ENCODE peak calls at places on chromosomes 2 and 18, in four cellular contexts. Y is WTC11, K is GM12878, I is K562. P is an unnamed sample.

GRCh38 chr2:12456293-12457151 is 260.2 kb upstream of the TRIB2 start:
- DNase-seq in K (peak; percentile 3), I (peak; percentile 90), Y (peak; percentile 20), P (peak; percentile 95)

GRCh38 chr2:187553908-187554703 is at the start of gene TFPI:
- DNase-seq in K (no peak), I (peak; percentile 74), Y (no peak), P (peak; percentile 64)

GRCh38 chr18:45250479-45250878 is 364.8 kb upstream of the SLC14A2 start:
- DNase-seq in K (no peak), Y (no peak), I (no peak), P (no peak)

GRCh38 chr2:232611559-232612218 is 21.7 kb upstream of the EFHD1 start:
- DNase-seq in I (peak; percentile 62), K (no peak), Y (peak; percentile 86), P (peak; percentile 61)

GRCh38 chr2:217958206-217958888 is 44.4 kb downstream of the TNS1 start:
- DNase-seq in K (no peak), Y (no peak), I (no peak), P (no peak)

GRCh38 chr2:172168917-172169346 is 66.2 kb upstream of the DLX2 start:
- DNase-seq in K (no peak), Y (no peak), I (no peak), P (no peak)

GRCh38 chr2:202267495-202267894 is 1.9 kb downstream of the NOP58 start:
- DNase-seq in K (no peak), Y (no peak), I (peak; percentile 11), P (no peak)

GRCh38 chr2:224734949-224735348 is 18.8 kb upstream of the CCDC195 start:
- DNase-seq in I (no peak), K (no peak), Y (no peak), P (no peak)

GRCh38 chr18:53991202-53991601 is 233.3 kb downstream of the MBD2 start:
- DNase-seq in I (no peak), Y (no peak), K (no peak), P (peak; percentile 33)

GRCh38 chr2:100703213-100703612 is 116.7 kb upstream of the NPAS2 start:
- DNase-seq in I (no peak), Y (no peak), K (no peak), P (no peak)

GRCh38 chr2:10235909-10236550 is 66.7 kb upstream of the HPCAL1 start:
- DNase-seq in Y (no peak), K (no peak), I (no peak), P (no peak)

GRCh38 chr2:129758461-129759185 is 220.8 kb upstream of the RAB6C start:
- DNase-seq in Y (no peak), I (no peak), K (no peak), P (no peak)

GRCh38 chr2:129762386-129763189 is 216.9 kb upstream of the RAB6C start:
- DNase-seq in K (no peak), Y (no peak), I (no peak), P (no peak)

GRCh38 chr2:129761569-129762021 is 217.9 kb upstream of the RAB6C start:
- DNase-seq in K (no peak), I (no peak), Y (no peak), P (no peak)

GRCh38 chr2:129759186-129760010 is 220.1 kb upstream of the RAB6C start:
- DNase-seq in I (no peak), Y (no peak), K (no peak), P (no peak)

GRCh38 chr2:129760669-129761068 is 218.8 kb upstream of the RAB6C start:
- DNase-seq in K (no peak), Y (no peak), I (no peak), P (no peak)
- TF ChIP-seq CBFB in K (no peak), Y (no peak), I (no peak), P (no peak)

GRCh38 chr2:159617080-159617479 is 732 bp upstream of the BAZ2B start:
- DNase-seq in Y (no peak), I (no peak), K (no peak), P (no peak)
- TF ChIP-seq CBFB in Y (no peak), I (no peak), K (no peak), P (no peak)

GRCh38 chr2:208266641-208267335 is 733 bp downstream of the PIKFYVE start:
- DNase-seq in I (no peak), Y (no peak), K (no peak), P (no peak)
- TF ChIP-seq CBFB in I (no peak), Y (no peak), K (no peak), P (no peak)

DNA sequence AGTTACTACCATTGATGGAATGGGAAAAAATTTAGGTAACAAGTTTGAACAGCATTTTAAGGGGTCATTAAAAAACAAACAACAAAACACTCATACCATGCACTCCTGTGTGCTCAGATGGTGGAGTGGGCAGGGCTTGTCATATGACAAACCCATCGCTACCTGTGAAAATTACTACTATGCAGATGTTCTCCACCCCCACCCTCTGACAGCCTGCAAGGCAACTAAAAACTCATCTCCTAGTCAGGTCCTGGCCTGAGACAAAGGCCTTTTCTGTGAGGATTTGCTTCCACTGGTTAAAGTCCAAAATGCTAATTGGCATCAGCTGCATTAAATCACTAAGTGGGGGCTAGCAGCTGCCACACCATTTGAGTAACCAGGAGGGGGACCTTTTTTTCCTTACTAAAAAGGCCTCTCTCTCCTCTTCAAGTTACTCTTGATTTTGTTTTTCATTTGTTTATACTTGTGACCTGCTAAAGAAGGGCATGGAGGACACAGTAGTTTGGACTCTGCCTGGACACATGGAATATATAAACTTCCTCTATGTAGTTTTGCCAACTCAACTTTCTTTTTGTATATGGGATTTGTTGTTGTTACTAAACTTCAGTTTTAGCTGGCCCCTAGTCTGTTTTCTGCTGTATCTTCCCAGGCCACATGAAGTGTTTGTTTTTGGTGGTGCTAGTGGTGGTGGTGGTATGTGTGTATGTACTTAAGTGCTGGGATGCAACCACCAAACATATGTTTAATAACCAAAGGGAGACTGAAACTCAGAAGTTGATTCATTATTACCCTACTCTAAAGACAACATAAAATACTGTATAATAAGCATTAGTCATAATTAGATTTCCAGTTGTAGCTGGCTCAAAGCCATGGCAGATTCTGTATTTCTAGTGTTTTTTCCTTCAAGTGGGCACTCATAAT is 121.3 kb downstream of the MAP4K4 start:
- DNase-seq in K (no peak), Y (no peak), I (no peak), P (peak; percentile 84)
- TF ChIP-seq CBFB in K (no peak), Y (no peak), I (no peak), P (no peak)

DNA sequence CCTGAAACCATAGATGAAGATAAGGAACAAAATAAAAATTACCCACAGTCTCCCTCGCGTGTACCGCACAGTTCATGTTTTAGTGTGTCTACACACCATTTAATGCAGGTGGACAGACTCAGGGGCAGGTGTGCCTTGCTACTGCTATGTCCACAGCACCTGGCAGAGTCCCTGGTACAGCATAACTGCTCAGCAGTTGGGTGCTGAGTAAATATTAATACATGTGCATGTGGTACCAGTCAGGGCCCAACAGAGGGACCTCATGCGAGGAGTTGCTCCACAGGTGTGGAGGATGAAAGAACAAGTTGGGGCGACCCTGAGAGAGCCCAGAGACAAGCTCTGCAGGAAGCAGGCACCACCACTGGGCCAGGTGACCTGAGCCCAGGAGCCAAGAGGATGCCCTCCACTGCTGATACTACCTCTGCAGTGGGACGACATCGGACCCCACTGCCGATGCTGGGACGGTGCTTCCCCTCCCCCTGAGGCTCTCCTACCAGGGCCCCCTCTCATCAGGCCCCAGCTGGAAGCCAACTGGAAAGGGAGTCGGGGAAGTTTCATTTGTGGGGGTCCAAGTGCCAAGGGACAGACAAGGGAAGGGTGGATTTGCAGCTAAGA is 100.8 kb downstream of the NEDD4L start:
- DNase-seq in K (no peak), Y (no peak), I (no peak), P (no peak)
- TF ChIP-seq CBFB in K (no peak), Y (no peak), I (no peak), P (no peak)